ENCODE peak calls at places on chromosomes 12 and 14, in six cellular contexts. V is A673, M is GM10248, A is K562, Z is nephron progenitor cell, G is H9. S is an unnamed sample.

GRCh38 chr12:94973202-94973601 is 30.3 kb downstream of the NDUFA12 start:
- DNase-seq in V (no peak), M (no peak), A (no peak), Z (no peak), G (no peak), S (no peak)

GRCh38 chr12:4975574-4975973 is 65.9 kb downstream of the KCNA1 start:
- DNase-seq in V (peak), M (peak), A (peak), Z (peak), G (peak), S (peak)

GRCh38 chr14:90629471-90629870 is 186.8 kb downstream of the TTC7B start:
- DNase-seq in V (no peak), M (no peak), A (no peak), Z (no peak), G (no peak), S (no peak)

GRCh38 chr12:13075114-13075471 is 28.4 kb downstream of the GSG1 start:
- DNase-seq in V (no peak), M (no peak), A (no peak), Z (no peak), G (no peak), S (no peak)

GRCh38 chr14:92481811-92482559 is 31.6 kb upstream of the RIN3 start:
- DNase-seq in V (no peak), M (no peak), A (no peak), Z (no peak), G (peak), S (no peak)

GRCh38 chr14:93085916-93086315 is 29.8 kb downstream of the ITPK1 start:
- DNase-seq in V (peak), M (no peak), A (no peak), Z (no peak), G (peak), S (no peak)

GRCh38 chr12:100962086-100962712 is 167.6 kb downstream of the ANO4 start:
- DNase-seq in V (no peak), M (no peak), A (no peak), Z (no peak), G (no peak), S (no peak)

GRCh38 chr14:22981090-22982012 is 1.0 kb downstream of the AJUBA start:
- DNase-seq in V (no peak), M (no peak), A (no peak), Z (peak), G (peak), S (peak)

GRCh38 chr12:132490481-132491348 is 764 bp downstream of the FBRSL1 start:
- DNase-seq in V (no peak), M (no peak), A (peak), Z (peak), G (no peak), S (no peak)

GRCh38 chr14:94696518-94696917 is 73.4 kb downstream of the GSC start:
- DNase-seq in V (peak), M (no peak), A (no peak), Z (no peak), G (no peak), S (no peak)

GRCh38 chr12:1662761-1663439 is 28.0 kb upstream of the ADIPOR2 start:
- DNase-seq in V (no peak), M (peak), A (peak), Z (peak), G (peak), S (no peak)

GRCh38 chr14:61759878-61760277 is 2.3 kb upstream of the SNAPC1 start:
- DNase-seq in V (no peak), M (no peak), A (no peak), Z (no peak), G (no peak), S (no peak)

GRCh38 chr12:10366875-10367274 is 23.0 kb downstream of the KLRK1 start:
- DNase-seq in V (peak), M (no peak), A (no peak), Z (no peak), G (no peak), S (no peak)

GRCh38 chr12:89370411-89370810 is 18.1 kb upstream of the DUSP6 start:
- DNase-seq in V (no peak), M (no peak), A (no peak), Z (no peak), G (no peak), S (no peak)

GRCh38 chr12:130872179-130873096 is 572 bp downstream of the RAN start:
- DNase-seq in V (peak), M (peak), A (peak), Z (peak), G (no peak), S (peak)

GRCh38 chr14:103385994-103386491 is 828 bp downstream of the MARK3 start:
- DNase-seq in V (peak), M (no peak), A (peak), Z (peak), G (no peak), S (peak)

GRCh38 chr12:11171953-11172675 is 1.1 kb downstream of the SMIM10L1 start:
- DNase-seq in V (peak), M (no peak), A (no peak), Z (no peak), G (no peak), S (no peak)

GRCh38 chr12:105822131-105823103 is 316.3 kb downstream of the NUAK1 start:
- DNase-seq in V (no peak), M (no peak), A (no peak), Z (no peak), G (no peak), S (no peak)

GRCh38 chr12:95959107-95959506 is 16.0 kb downstream of the AMDHD1 start:
- DNase-seq in V (peak), M (no peak), A (no peak), Z (no peak), G (no peak), S (no peak)

GRCh38 chr12:124674937-124675336 is 107.5 kb upstream of the NCOR2 start:
- DNase-seq in V (no peak), M (no peak), A (no peak), Z (no peak), G (no peak), S (no peak)

GRCh38 chr12:76176935-76177334 is 92.5 kb upstream of the NAP1L1 start:
- DNase-seq in V (no peak), M (no peak), A (no peak), Z (no peak), G (no peak), S (no peak)

GRCh38 chr12:131124487-131125280 is 171.0 kb downstream of the ADGRD1 start:
- DNase-seq in V (no peak), M (no peak), A (no peak), Z (no peak), G (no peak), S (no peak)

GRCh38 chr14:79587194-79587593 is 624.1 kb downstream of the DIO2 start:
- DNase-seq in V (peak), M (no peak), A (no peak), Z (no peak), G (no peak), S (no peak)

GRCh38 chr12:93107514-93107942 is 178.4 kb upstream of the EEA1 start:
- DNase-seq in V (no peak), M (no peak), A (no peak), Z (no peak), G (no peak), S (no peak)

GRCh38 chr14:77372304-77372841 is 4.5 kb downstream of the TMED8 start:
- DNase-seq in V (no peak), M (peak), A (no peak), Z (no peak), G (no peak), S (no peak)

GRCh38 chr12:75632452-75632851 is 121.0 kb upstream of the KRR1 start:
- DNase-seq in V (peak), M (no peak), A (no peak), Z (no peak), G (no peak), S (no peak)

GRCh38 chr12:2813573-2814185 is 1.2 kb downstream of the ITFG2 start:
- DNase-seq in V (peak), M (peak), A (peak), Z (peak), G (peak), S (peak)

GRCh38 chr12:4086481-4086880 is 187.1 kb upstream of the CCND2 start:
- DNase-seq in V (no peak), M (no peak), A (no peak), Z (no peak), G (no peak), S (no peak)

GRCh38 chr14:72780771-72781170 is 113.1 kb downstream of the DPF3 start:
- DNase-seq in V (no peak), M (no peak), A (no peak), Z (no peak), G (no peak), S (no peak)

GRCh38 chr12:39958377-39958776 is 147.5 kb downstream of the SLC2A13 start:
- DNase-seq in V (peak), M (no peak), A (peak), Z (no peak), G (peak), S (no peak)
- TF ChIP-seq CTCF in V (peak), M (peak), A (no peak), Z (no peak), G (peak), S (peak)

DNA sequence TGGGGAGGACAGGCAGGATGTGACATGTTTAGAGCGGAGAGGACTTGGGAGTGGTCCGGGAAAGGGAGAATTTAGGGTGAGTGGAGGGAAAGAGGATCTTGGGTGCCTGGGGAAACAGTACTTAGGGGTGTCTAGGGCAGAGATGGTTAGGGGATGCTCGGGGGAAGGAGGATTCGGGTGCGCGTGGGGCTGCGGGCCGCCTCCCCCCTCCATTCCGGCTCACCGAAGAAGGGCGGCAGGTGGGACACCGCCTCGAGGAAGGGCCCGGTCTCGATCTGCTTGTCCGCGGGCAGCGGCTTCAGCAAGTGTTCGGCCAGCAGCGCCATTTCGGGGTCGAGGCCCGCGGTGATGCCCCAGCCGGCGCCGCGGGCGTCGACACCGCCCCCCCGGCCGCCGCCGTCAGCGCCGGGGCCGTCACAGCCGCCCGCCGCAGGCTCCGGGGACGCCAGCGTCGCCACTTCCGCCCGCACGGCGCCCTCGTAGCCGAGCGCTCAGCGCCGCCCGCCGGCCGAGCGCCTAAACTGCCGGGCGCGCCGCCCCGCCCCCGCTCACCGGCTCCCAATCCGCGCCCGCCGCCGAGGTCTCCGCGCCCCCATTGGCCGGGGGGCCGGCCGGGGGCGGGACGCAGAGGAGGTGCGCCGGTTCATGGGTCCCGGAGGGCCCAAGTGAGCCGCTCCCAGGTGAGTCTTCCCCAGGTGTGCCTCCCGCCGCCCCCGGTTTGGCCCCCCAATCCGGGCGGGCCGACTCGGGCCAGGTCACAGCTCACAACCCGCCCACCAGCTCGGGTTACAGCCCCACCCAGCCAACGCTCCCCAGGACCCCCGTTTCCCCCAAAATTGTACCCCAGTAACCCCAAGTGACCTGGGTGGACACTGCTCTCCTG is at the start of gene GLTP:
- DNase-seq in V (peak), M (peak), A (peak), Z (peak), G (peak), S (peak)
- TF ChIP-seq CTCF in V (no peak), M (peak), A (peak), Z (no peak), G (peak), S (peak)

DNA sequence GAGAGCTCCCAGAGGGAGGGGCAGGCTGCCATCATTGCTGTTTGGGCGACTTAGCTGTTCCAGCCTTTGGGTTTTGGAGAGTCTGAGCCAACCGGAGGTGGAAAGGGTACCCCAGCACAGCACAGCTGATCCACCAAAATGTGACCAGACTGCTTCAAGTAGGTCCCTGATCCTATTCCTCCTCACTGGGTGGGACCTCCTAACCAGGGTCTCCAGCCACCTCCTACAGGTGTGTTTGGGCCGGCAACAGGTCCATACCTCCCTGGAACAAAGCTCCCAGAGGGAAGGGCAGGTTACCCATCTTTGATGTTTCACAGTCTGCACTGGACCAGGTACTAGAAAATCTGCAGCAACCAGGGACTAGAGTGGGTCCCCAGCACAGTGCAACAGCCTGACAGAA is 53.8 kb downstream of the CAND1 start:
- DNase-seq in V (no peak), M (no peak), A (no peak), Z (no peak), G (no peak), S (no peak)
- TF ChIP-seq CTCF in V (no peak), M (no peak), A (no peak), Z (no peak), G (no peak), S (no peak)

GRCh38 chr12:46904406-46905240 is 78.8 kb upstream of the SLC38A4 start:
- DNase-seq in V (no peak), M (no peak), A (no peak), Z (no peak), G (no peak), S (no peak)

GRCh38 chr12:46907791-46908190 is 82.0 kb upstream of the SLC38A4 start:
- DNase-seq in V (no peak), M (no peak), A (no peak), Z (no peak), G (no peak), S (no peak)

GRCh38 chr12:46910830-46911229 is 85.0 kb upstream of the SLC38A4 start:
- DNase-seq in V (no peak), M (no peak), A (no peak), Z (no peak), G (no peak), S (no peak)

GRCh38 chr12:46908236-46908935 is 82.6 kb upstream of the SLC38A4 start:
- DNase-seq in V (peak), M (no peak), A (no peak), Z (no peak), G (no peak), S (no peak)

GRCh38 chr12:46908936-46909635 is 83.3 kb upstream of the SLC38A4 start:
- DNase-seq in V (no peak), M (no peak), A (no peak), Z (no peak), G (no peak), S (no peak)
- TF ChIP-seq CTCF in V (no peak), M (no peak), A (no peak), Z (no peak), G (no peak), S (no peak)

DNA sequence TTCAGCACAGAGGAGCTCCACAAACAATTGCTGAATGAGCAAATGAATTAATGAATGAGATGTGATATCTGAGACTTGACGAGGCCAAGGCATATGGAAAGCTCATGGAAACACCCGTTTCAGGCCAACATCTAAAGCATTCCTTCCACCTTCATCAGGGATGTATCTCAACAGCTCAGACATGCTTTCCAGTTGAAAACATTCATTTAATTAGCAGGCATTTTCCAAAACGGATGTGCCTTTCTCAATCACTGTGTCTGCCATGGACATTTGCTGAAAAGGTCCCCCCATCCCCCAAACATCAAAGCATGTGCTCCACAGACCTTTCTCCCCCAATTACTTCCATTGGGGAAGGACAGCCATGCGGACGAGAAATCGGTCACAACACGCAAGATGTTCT is 528.4 kb downstream of the MED13L start:
- DNase-seq in V (no peak), M (no peak), A (no peak), Z (no peak), G (no peak), S (no peak)
- TF ChIP-seq CTCF in V (no peak), M (no peak), A (no peak), Z (no peak), G (no peak), S (no peak)

DNA sequence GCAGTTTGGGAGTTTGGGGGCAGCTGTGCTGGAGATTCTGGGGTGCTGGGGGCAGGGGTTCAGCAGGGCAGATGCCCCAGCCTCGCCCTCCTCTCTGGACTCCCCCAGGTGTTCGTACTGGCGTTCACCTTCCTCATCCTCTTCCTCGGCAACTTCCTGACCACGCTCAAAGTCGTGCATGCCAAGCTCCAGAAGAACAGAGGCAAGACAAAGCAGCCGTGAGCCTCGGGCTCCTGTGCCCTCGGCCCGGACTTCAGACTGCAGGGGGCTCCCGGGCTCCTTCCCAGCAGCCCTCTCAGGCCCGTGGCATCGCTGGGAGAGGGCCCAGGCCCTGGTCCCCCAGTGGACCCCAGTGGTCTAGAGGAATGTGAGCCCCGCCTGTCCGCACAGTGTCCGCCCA is 18.0 kb downstream of the RHOF start:
- DNase-seq in V (no peak), M (no peak), A (no peak), Z (no peak), G (no peak), S (no peak)
- TF ChIP-seq CTCF in V (no peak), M (no peak), A (no peak), Z (no peak), G (no peak), S (no peak)

DNA sequence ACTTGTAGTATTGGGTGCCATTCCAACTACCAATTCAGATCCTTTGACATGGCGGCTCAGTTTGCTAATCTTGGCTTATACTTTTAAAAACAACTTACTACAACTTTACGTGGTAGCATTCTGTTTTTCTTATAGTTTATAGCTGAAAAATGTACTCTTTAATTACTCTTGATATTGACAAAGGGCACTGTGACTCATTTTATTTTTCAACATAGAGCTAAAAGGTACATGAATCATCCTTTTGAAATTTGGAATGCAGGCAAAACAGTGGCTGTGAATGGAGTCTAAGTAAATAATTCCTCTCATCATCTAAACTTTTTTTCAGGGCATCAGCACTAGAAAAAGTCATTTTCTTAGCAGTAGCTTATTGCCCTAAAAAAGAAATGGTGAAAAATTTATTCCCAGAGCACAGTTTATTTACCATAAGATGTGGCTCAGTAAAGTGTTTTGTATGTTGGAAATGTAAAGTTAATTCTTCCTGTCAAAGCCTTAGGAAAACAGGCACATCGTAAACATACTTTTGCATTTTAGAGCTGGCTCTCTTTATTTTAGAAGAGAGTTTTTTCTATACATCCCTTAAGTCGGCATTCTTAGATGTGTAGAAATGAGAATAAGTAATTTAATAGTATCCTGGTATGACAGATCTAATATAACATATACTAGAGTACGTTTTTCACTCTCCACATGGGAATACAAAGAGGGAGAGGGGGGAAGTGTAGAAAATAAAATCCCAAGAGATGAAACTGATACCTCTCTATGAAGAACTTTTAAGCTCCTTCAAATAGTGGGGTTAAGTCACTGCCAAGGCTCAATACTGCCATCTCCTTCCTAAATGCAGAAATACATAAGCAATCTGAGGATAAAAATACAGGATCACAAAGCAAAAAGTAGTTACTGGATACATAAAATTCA is 55.2 kb downstream of the SLC25A21 start:
- DNase-seq in V (peak), M (no peak), A (peak), Z (no peak), G (no peak), S (no peak)
- TF ChIP-seq CTCF in V (peak), M (no peak), A (peak), Z (peak), G (peak), S (no peak)

DNA sequence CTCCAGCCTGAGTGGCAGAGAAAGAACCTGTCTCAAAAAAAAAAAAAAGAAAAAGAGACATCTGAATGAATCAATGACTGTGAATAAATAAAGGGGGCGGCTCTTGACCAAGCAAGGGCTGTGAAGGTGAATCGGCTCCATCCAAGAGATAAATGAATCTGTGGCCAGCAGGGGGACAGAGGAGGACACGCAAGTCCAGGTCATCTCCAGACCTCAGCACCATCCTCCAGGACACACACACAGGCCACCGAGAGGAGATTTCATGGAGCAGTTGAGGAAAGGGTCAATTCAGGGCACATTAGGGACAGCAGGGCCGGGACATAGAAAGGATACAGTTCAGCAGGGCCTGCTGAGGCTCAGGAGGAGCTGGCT is 21.6 kb downstream of the TRPV4 start:
- DNase-seq in V (no peak), M (no peak), A (no peak), Z (no peak), G (no peak), S (no peak)
- TF ChIP-seq CTCF in V (no peak), M (no peak), A (no peak), Z (no peak), G (peak), S (no peak)

GRCh38 chr12:65313704-65314317 is 35.3 kb downstream of the MSRB3 start:
- DNase-seq in V (peak), M (no peak), A (peak), Z (no peak), G (no peak), S (no peak)
- TF ChIP-seq CTCF in V (peak), M (peak), A (no peak), Z (peak), G (peak), S (peak)